ENCODE peak calls at places on chromosome 9, in ten cellular contexts. A is A549, L is SK-N-SH, Y is stomach, H is HepG2, C is tibial nerve, B is suprapubic skin, G is ovary, Z is K562, E is H1. I is an unnamed sample.

GRCh38 chr9:99437145-99437544 is 215.1 kb downstream of the SEC61B start:
- DNase-seq in Y (no peak), B (no peak), G (no peak), L (no peak), E (no peak), H (no peak), Z (no peak), C (no peak), A (no peak), I (no peak)

GRCh38 chr9:35010351-35010958 is 20.9 kb downstream of the DNAJB5 start:
- DNase-seq in E (no peak), C (no peak), Y (no peak), Z (no peak), B (no peak), G (no peak), A (no peak), L (no peak), H (no peak), I (no peak)

GRCh38 chr9:91089405-91090131 is 272.1 kb downstream of the AUH start:
- DNase-seq in A (peak), G (no peak), B (no peak), H (peak), L (no peak), E (no peak), Y (peak), Z (peak), C (peak), I (peak)

GRCh38 chr9:114247086-114247485 is 75.8 kb upstream of the ORM1 start:
- DNase-seq in E (no peak), C (no peak), H (no peak), Z (no peak), A (no peak), L (no peak), G (no peak), Y (no peak), B (no peak), I (no peak)

GRCh38 chr9:123326662-123327093 is 29.3 kb upstream of the CRB2 start:
- DNase-seq in Z (peak), E (no peak), H (no peak), G (no peak), B (no peak), A (no peak), Y (no peak), L (no peak), C (no peak), I (no peak)

GRCh38 chr9:112097712-112098688 is 77.1 kb downstream of the SUSD1 start:
- DNase-seq in E (peak), G (peak), Y (peak), H (peak), Z (peak), L (peak), A (peak), B (no peak), C (peak), I (no peak)

GRCh38 chr9:116843863-116844620 is 156.9 kb downstream of the TRIM32 start:
- DNase-seq in Y (no peak), Z (no peak), E (no peak), A (no peak), B (no peak), L (no peak), H (no peak), C (no peak), G (no peak), I (no peak)

GRCh38 chr9:106287108-106287631 is 575.8 kb upstream of the ZNF462 start:
- DNase-seq in B (no peak), Z (no peak), C (no peak), H (no peak), E (no peak), A (no peak), Y (peak), G (peak), L (peak), I (no peak)

GRCh38 chr9:132547052-132547431 is 35.4 kb upstream of the BARHL1 start:
- DNase-seq in B (no peak), A (no peak), Z (no peak), H (no peak), Y (no peak), G (no peak), E (no peak), C (no peak), L (no peak), I (no peak)

GRCh38 chr9:86141843-86142242 is 42.5 kb upstream of the GOLM1 start:
- DNase-seq in C (no peak), H (no peak), A (no peak), L (no peak), Y (no peak), Z (no peak), B (no peak), G (no peak), E (no peak), I (no peak)

GRCh38 chr9:69379250-69379982 is 54.4 kb downstream of the ENTREP1 start:
- DNase-seq in L (no peak), Y (no peak), B (no peak), G (no peak), E (no peak), Z (no peak), H (no peak), A (peak), C (no peak), I (no peak)

GRCh38 chr9:127833555-127833954 is 20.9 kb downstream of the ENG start:
- DNase-seq in B (no peak), E (no peak), Z (no peak), C (peak), L (no peak), H (no peak), Y (no peak), G (no peak), A (no peak), I (no peak)

GRCh38 chr9:19232117-19232829 is 1.8 kb downstream of the DENND4C start:
- DNase-seq in Z (peak), L (no peak), B (no peak), A (no peak), Y (no peak), G (no peak), E (no peak), H (no peak), C (no peak), I (no peak)

GRCh38 chr9:101601904-101602765 is 7.4 kb upstream of the PPP3R2 start:
- DNase-seq in B (no peak), A (peak), C (peak), Y (no peak), G (no peak), L (peak), Z (peak), E (no peak), H (peak), I (no peak)

GRCh38 chr9:8136477-8136876 is 336.9 kb upstream of the DMAC1 start:
- DNase-seq in G (no peak), L (no peak), A (no peak), H (no peak), B (no peak), E (no peak), C (no peak), Y (no peak), Z (no peak), I (no peak)

GRCh38 chr9:31304576-31304975 is 1079.9 kb upstream of the ACO1 start:
- DNase-seq in A (peak), Y (no peak), C (no peak), E (no peak), B (no peak), G (no peak), H (no peak), Z (no peak), L (no peak), I (no peak)

GRCh38 chr9:126411225-126411947 is 84.8 kb downstream of the MVB12B start:
- DNase-seq in C (no peak), B (no peak), L (no peak), A (no peak), H (no peak), E (no peak), G (no peak), Z (no peak), Y (no peak), I (no peak)

GRCh38 chr9:116027511-116027910 is 126.1 kb upstream of the PAPPA start:
- DNase-seq in C (no peak), E (no peak), L (no peak), A (peak), H (no peak), Z (no peak), G (no peak), B (no peak), Y (no peak), I (no peak)

GRCh38 chr9:107918749-107919148 is 429.2 kb upstream of the KLF4 start:
- DNase-seq in G (no peak), A (no peak), H (no peak), Y (peak), C (no peak), L (no peak), B (no peak), E (no peak), Z (no peak), I (no peak)

GRCh38 chr9:122320346-122320995 is 50.4 kb upstream of the PTGS1 start:
- DNase-seq in Y (no peak), A (no peak), Z (no peak), B (no peak), G (no peak), C (no peak), L (no peak), H (no peak), E (no peak), I (peak)

GRCh38 chr9:107340920-107341632 is 58.0 kb downstream of the RAD23B start:
- DNase-seq in B (peak), G (peak), H (peak), Z (peak), Y (peak), C (peak), E (peak), L (peak), A (peak), I (peak)

GRCh38 chr9:109856785-109857184 is 76.8 kb downstream of the PALM2AKAP2 start:
- DNase-seq in H (no peak), L (no peak), C (no peak), G (no peak), Z (peak), Y (no peak), A (no peak), B (no peak), E (no peak), I (peak)

GRCh38 chr9:100472725-100473261 is at the start of gene TMEFF1:
- DNase-seq in A (peak), H (peak), Y (peak), L (peak), C (no peak), Z (peak), B (no peak), E (peak), G (peak), I (no peak)

GRCh38 chr9:6134661-6135177 is 80.9 kb upstream of the IL33 start:
- DNase-seq in L (no peak), E (no peak), G (no peak), C (no peak), H (no peak), Y (no peak), Z (no peak), B (no peak), A (no peak), I (no peak)

GRCh38 chr9:99368341-99369326 is 146.6 kb downstream of the SEC61B start:
- DNase-seq in B (no peak), G (peak), Y (no peak), E (no peak), C (peak), A (no peak), H (no peak), L (no peak), Z (no peak), I (peak)

GRCh38 chr9:27344776-27345175 is 47.8 kb upstream of the EQTN start:
- DNase-seq in Y (no peak), L (no peak), G (no peak), E (no peak), C (no peak), B (no peak), H (no peak), A (no peak), Z (no peak), I (no peak)

GRCh38 chr9:131214931-131215330 is 61.4 kb downstream of the FAM78A start:
- DNase-seq in L (no peak), B (no peak), C (no peak), A (no peak), E (no peak), G (no peak), Z (no peak), Y (no peak), H (no peak), I (no peak)

GRCh38 chr9:130607640-130608420 is 28.5 kb downstream of the FUBP3 start:
- DNase-seq in C (no peak), L (no peak), G (no peak), E (no peak), H (no peak), Y (no peak), B (no peak), Z (no peak), A (no peak), I (no peak)

GRCh38 chr9:136297016-136297691 is 6.7 kb downstream of the CCDC187 start:
- DNase-seq in Z (no peak), L (no peak), H (peak), G (no peak), E (no peak), Y (peak), C (no peak), B (no peak), A (no peak), I (no peak)

GRCh38 chr9:91043786-91044185 is 242.2 kb downstream of the SYK start:
- DNase-seq in H (no peak), A (no peak), Z (no peak), G (no peak), E (no peak), Y (no peak), L (no peak), C (no peak), B (no peak), I (no peak)

GRCh38 chr9:121944741-121945191 is 148.3 kb downstream of the TTLL11 start:
- DNase-seq in A (no peak), B (no peak), Y (no peak), E (no peak), C (no peak), Z (no peak), G (no peak), L (no peak), H (no peak), I (no peak)

GRCh38 chr9:33952066-33952465 is 96.6 kb downstream of the UBAP2 start:
- DNase-seq in G (no peak), A (no peak), L (no peak), C (no peak), H (no peak), Y (no peak), B (no peak), E (no peak), Z (no peak), I (no peak)
- H3K27ac ChIP-seq in G (no peak), A (no peak), L (no peak), C (no peak), H (no peak), Y (no peak), B (no peak), E (no peak), Z (no peak), I (no peak)

GRCh38 chr9:26319859-26320258 is 572.7 kb downstream of the CAAP1 start:
- DNase-seq in A (no peak), L (no peak), C (no peak), E (no peak), H (no peak), G (no peak), Y (no peak), Z (no peak), B (no peak), I (no peak)
- TF ChIP-seq EP300 in A (no peak), L (no peak), C (no peak), E (no peak), H (no peak), G (no peak), Y (no peak), Z (no peak), B (no peak), I (no peak)

GRCh38 chr9:79609468-79610018 is 37.8 kb downstream of the TLE4 start:
- DNase-seq in L (peak), Z (no peak), E (no peak), A (no peak), C (no peak), Y (no peak), H (no peak), B (no peak), G (no peak), I (no peak)
- H3K27ac ChIP-seq in L (peak), Z (no peak), E (no peak), A (no peak), C (no peak), Y (no peak), H (no peak), B (no peak), G (no peak), I (no peak)

GRCh38 chr9:71664566-71664965 is 103.7 kb downstream of the CEMIP2 start:
- DNase-seq in Z (no peak), G (no peak), B (no peak), L (no peak), C (no peak), A (no peak), Y (no peak), H (no peak), E (no peak), I (no peak)

GRCh38 chr9:71662086-71662485 is 106.2 kb downstream of the CEMIP2 start:
- DNase-seq in Z (no peak), A (no peak), Y (no peak), H (no peak), C (no peak), L (no peak), G (no peak), B (no peak), E (no peak), I (no peak)

GRCh38 chr9:71665247-71665646 is 103.1 kb downstream of the CEMIP2 start:
- DNase-seq in A (no peak), Z (no peak), G (no peak), Y (no peak), L (no peak), C (no peak), E (no peak), H (no peak), B (no peak), I (no peak)

GRCh38 chr9:71663216-71663615 is 105.1 kb downstream of the CEMIP2 start:
- DNase-seq in H (no peak), B (no peak), L (no peak), Y (no peak), C (no peak), A (no peak), G (no peak), E (no peak), Z (no peak), I (no peak)

DNA sequence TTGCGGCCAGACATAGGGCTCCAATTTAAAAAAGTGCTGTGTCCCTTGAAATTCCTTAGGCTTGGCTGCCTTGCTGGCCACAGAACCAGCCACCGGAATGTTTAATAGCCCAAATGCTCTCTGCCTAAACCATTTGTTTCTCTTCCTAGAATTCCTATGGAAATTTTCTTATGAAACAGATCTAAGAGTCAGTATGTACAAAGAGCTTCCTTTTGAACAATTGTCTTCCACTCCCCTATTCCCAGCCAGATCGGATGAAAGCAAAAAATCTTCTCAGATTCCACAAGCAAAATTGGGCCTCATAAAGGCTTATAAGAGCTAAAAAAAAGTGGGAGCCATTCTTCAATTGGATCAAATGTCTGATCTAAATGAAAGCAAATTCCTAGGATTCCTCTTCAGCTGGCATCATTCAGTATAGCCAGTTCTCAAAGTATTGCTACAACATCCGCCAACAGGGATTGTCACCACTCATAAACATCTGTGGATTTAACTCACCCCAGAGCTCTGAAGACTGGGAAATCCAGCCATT is 104.3 kb downstream of the CEMIP2 start:
- DNase-seq in A (no peak), C (no peak), Y (no peak), G (no peak), L (no peak), Z (no peak), B (no peak), H (peak), E (no peak), I (no peak)
- TF ChIP-seq EP300 in A (no peak), C (no peak), Y (no peak), G (no peak), L (no peak), Z (no peak), B (no peak), H (no peak), E (no peak), I (no peak)

GRCh38 chr9:129413537-129414376 is 207.1 kb downstream of the C9orf50 start:
- DNase-seq in B (peak), H (peak), E (peak), Y (peak), C (peak), L (peak), A (peak), G (peak), Z (peak), I (peak)

GRCh38 chr9:129412814-129413536 is 207.9 kb downstream of the C9orf50 start:
- DNase-seq in L (peak), A (peak), G (peak), Y (peak), B (no peak), Z (peak), E (no peak), C (peak), H (no peak), I (peak)

GRCh38 chr9:129415031-129415953 is 205.6 kb downstream of the C9orf50 start:
- DNase-seq in B (no peak), C (no peak), Z (no peak), E (no peak), Y (no peak), A (peak), H (peak), L (no peak), G (peak), I (no peak)

GRCh38 chr9:129415954-129416651 is 204.8 kb downstream of the C9orf50 start:
- DNase-seq in B (no peak), Z (no peak), C (no peak), L (no peak), A (no peak), H (no peak), G (peak), E (no peak), Y (no peak), I (no peak)

DNA sequence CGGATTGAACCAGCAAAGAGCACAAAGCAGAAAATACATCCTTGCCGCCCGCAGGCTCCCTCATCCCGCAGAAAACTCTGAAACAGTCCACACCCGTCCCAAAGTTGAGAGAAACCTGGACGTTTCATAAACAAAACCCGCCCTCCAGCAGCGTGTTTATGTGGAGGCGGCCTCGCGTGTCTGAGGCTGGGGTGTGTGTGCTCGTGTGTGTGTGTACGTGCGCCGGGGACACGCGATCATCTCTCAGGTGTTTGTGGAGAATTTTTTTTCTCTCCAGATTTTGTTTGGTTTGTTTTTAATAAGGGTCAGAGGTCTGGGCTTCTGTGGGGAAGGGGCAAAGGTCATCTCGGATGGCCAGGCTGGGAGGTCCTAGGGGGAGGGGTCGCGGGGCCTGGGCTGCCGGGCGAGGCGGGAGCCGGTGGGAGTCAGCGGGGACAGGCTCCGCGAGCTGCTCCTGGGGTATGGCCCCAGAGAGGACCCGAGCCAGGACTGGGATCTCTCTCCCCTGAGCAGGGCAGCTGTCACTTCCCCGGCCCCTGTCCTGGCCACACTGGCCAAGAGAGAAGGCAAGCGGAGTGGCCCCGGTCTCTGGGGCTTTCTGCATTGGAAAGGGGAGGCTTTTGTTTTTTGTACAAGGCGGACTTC is 206.4 kb downstream of the C9orf50 start:
- DNase-seq in E (no peak), Y (no peak), H (peak), C (peak), Z (peak), B (no peak), A (peak), L (no peak), G (peak), I (peak)
- H3K27ac ChIP-seq in E (peak), Y (peak), H (peak), C (peak), Z (peak), B (peak), A (peak), L (peak), G (peak), I (peak)

GRCh38 chr9:138010861-138011260 is 133.3 kb downstream of the CACNA1B start:
- DNase-seq in Y (peak), L (no peak), E (no peak), B (no peak), C (no peak), G (no peak), H (no peak), Z (no peak), A (no peak), I (peak)
- TF ChIP-seq EP300 in Y (no peak), L (no peak), E (no peak), B (no peak), C (no peak), G (no peak), H (no peak), Z (no peak), A (no peak), I (no peak)

GRCh38 chr9:128920381-128921058 is at the start of gene PHYHD1:
- DNase-seq in H (no peak), G (peak), A (no peak), Z (no peak), E (no peak), B (no peak), Y (peak), L (no peak), C (peak), I (peak)
- H3K27ac ChIP-seq in H (peak), G (peak), A (peak), Z (no peak), E (peak), B (peak), Y (peak), L (no peak), C (peak), I (peak)

GRCh38 chr9:78001946-78002731 is 29.5 kb downstream of the GNAQ start:
- DNase-seq in Z (peak), E (no peak), Y (no peak), A (no peak), B (no peak), C (no peak), L (no peak), G (no peak), H (peak), I (no peak)
- TF ChIP-seq EP300 in Z (no peak), E (no peak), Y (no peak), A (no peak), B (no peak), C (no peak), L (no peak), G (no peak), H (no peak), I (no peak)